ENCODE peak calls at places on chromosomes 1 and 21, in four cellular contexts. M, Z, I and P are unnamed samples. For H3K27me3, the result is how much of the 10 kb centered on the place peaks cover.

GRCh38 chr1:158087320-158087927 is 93.3 kb upstream of the CD1D start:
- DNase-seq in Z (peak), M (peak), I (peak), P (no peak)

GRCh38 chr1:33178836-33179439 is 2.9 kb downstream of the TRIM62 start:
- DNase-seq in Z (no peak), M (no peak), I (no peak), P (no peak)

GRCh38 chr1:49104575-49104974 is 327.9 kb upstream of the BEND5 start:
- DNase-seq in I (no peak), Z (no peak), M (no peak), P (no peak)

GRCh38 chr1:48906729-48907128 is 130.0 kb upstream of the BEND5 start:
- DNase-seq in Z (no peak), M (no peak), I (no peak), P (no peak)

GRCh38 chr1:215878128-215878527 is 311.0 kb downstream of the KCTD3 start:
- DNase-seq in M (no peak), Z (no peak), I (no peak), P (no peak)

GRCh38 chr1:110465038-110465813 is 14.3 kb downstream of the PROK1 start:
- DNase-seq in M (no peak), Z (no peak), I (no peak), P (no peak)

GRCh38 chr1:153968972-153969371 is 1.3 kb downstream of the CREB3L4 start:
- DNase-seq in I (no peak), M (no peak), Z (no peak), P (no peak)

GRCh38 chr21:35953570-35953969 is 106.8 kb downstream of the SETD4 start:
- DNase-seq in I (no peak), M (no peak), Z (no peak), P (no peak)

GRCh38 chr1:57623791-57624538 is 200.1 kb upstream of the DAB1 start:
- DNase-seq in M (no peak), Z (no peak), I (no peak), P (no peak)

GRCh38 chr1:228445867-228446584 is 29.4 kb upstream of the TRIM17 start:
- DNase-seq in I (peak), M (no peak), Z (no peak), P (peak)

GRCh38 chr1:211891708-211892107 is 61.1 kb upstream of the LPGAT1 start:
- DNase-seq in Z (no peak), M (no peak), I (no peak), P (no peak)

GRCh38 chr1:244768804-244769203 is 66.7 kb upstream of the COX20 start:
- DNase-seq in I (no peak), M (no peak), Z (no peak), P (no peak)

GRCh38 chr1:188027613-188028012 is 1198.9 kb downstream of the PLA2G4A start:
- DNase-seq in I (no peak), Z (no peak), M (no peak), P (no peak)

GRCh38 chr21:31338892-31339368 is 5.1 kb downstream of the TIAM1 start:
- DNase-seq in M (no peak), Z (no peak), I (no peak), P (no peak)

GRCh38 chr1:198151688-198152087 is 5.1 kb upstream of the NEK7 start:
- DNase-seq in I (no peak), M (no peak), Z (no peak), P (no peak)

GRCh38 chr1:53608071-53608470 is 130.9 kb downstream of the GLIS1 start:
- DNase-seq in Z (no peak), I (no peak), M (no peak), P (no peak)

GRCh38 chr1:15154480-15155036 is 1.0 kb downstream of the TMEM51 start:
- DNase-seq in I (peak), Z (peak), M (peak), P (peak)

GRCh38 chr1:226730064-226730463 is 9.0 kb downstream of the ITPKB start:
- DNase-seq in Z (no peak), M (no peak), I (no peak), P (no peak)

GRCh38 chr1:175823401-175823800 is 80.0 kb upstream of the TNR start:
- DNase-seq in Z (no peak), M (no peak), I (no peak), P (no peak)

GRCh38 chr1:31400393-31400792 is 12.6 kb upstream of the SERINC2 start:
- DNase-seq in Z (no peak), M (no peak), I (no peak), P (no peak)

GRCh38 chr1:227725036-227725435 is 10.1 kb downstream of the JMJD4 start:
- DNase-seq in I (no peak), M (no peak), Z (no peak), P (no peak)

GRCh38 chr1:39110325-39110851 is 84.2 kb downstream of the NDUFS5 start:
- DNase-seq in I (no peak), M (no peak), Z (no peak), P (no peak)

GRCh38 chr1:152349611-152350010 is 10.2 kb downstream of the FLG2 start:
- DNase-seq in I (no peak), M (no peak), Z (no peak), P (no peak)

GRCh38 chr1:204410764-204411450 is 710 bp downstream of the PPP1R15B start:
- DNase-seq in M (peak), I (peak), Z (peak), P (peak)

GRCh38 chr1:158506369-158506987 is 34.5 kb downstream of the OR10R2 start:
- DNase-seq in Z (no peak), I (peak), M (no peak), P (peak)

DNA sequence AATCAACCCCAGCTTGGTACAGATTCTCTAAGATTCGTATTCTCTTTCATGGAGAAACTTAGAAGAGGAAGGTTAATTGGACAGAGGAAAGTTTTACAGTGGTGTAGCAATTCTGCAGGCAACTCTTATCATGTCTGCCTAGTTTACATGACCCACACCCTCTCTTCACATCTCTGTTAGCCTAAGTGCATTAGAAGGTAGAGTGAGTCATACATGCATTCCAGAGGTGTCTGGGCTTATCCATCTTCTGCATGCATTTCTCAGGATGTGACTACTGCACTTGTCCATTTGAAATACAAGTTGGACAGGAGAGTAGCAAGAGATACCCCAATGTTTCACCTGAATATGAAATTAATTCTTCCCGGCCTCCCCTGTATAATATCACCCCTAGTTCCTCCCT is 578.4 kb upstream of the NCAM2 start:
- DNase-seq in I (no peak), Z (no peak), M (no peak), P (no peak)
- H3K27me3 ChIP-seq in I (under half), Z (under half), M (under half), P (under half)

GRCh38 chr1:224181453-224181810 is 1.6 kb upstream of the DEGS1 start:
- DNase-seq in M (no peak), I (no peak), Z (no peak), P (no peak)
- H3K4me3 ChIP-seq in M (no peak), I (no peak), Z (no peak), P (no peak)

GRCh38 chr1:207020709-207021107 is 11.8 kb downstream of the C1orf116 start:
- DNase-seq in M (no peak), I (no peak), Z (no peak), P (no peak)
- H3K27me3 ChIP-seq in M (under half), I (under half), Z (under half), P (under half)

GRCh38 chr1:9182784-9183257 is 51.8 kb upstream of the H6PD start:
- DNase-seq in M (peak), Z (peak), I (peak), P (no peak)

GRCh38 chr1:9180077-9180819 is 51.3 kb upstream of the GPR157 start:
- DNase-seq in M (no peak), Z (no peak), I (no peak), P (no peak)

GRCh38 chr1:9181990-9182783 is 52.4 kb upstream of the H6PD start:
- DNase-seq in M (peak), Z (peak), I (peak), P (peak)

GRCh38 chr1:9179450-9179849 is 50.5 kb upstream of the GPR157 start:
- DNase-seq in I (no peak), M (no peak), Z (no peak), P (no peak)

DNA sequence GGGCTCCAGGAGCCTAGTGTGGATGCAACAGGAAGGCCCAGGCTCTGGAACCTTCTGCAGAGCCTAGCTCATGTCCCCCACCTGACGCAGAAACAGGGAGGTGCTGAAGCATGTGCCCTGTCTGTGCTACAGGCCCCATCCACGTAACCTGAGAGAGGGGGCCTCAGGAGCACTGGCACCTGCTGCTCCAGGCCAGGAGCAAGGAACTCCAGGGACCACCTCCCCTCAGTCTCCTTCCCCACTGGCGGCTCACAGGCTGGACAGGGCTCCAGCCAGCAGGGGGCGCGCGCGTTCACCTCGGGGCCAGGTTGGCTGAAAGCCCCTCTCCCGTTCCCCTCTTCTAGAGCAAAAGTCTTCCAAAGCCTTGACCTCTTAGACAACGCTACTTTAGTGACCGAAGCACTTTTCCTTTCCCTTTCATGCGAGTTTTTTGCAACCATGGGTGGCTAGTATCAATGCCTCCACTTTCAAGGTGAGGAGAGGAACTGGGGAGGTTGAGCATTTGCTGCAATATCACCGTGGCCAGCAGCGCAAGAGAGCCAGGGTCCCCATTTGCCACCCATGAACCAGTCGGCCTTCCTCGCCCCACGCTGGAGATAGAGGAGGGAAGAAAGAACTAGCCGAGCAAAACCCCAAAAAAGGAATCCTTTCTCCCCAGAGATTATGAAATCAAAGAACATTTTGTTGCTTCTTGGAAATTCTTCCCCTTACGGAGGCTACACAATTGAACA is 52.4 kb upstream of the GPR157 start:
- DNase-seq in I (peak), M (peak), Z (peak), P (peak)
- H3K4me3 ChIP-seq in I (peak), M (peak), Z (peak), P (peak)